ENCODE peak calls at places on chromosomes 3 and 15, in five cellular contexts. One of them, this sample, is unnamed.

GRCh38 chr15:80747317-80748053 is 31.7 kb upstream of the CEMIP start:
- DNase-seq in AG08396: no peak
- DNase-seq in cerebellar cortex: no peak
- DNase-seq in HTR-8/SVneo: no peak
- DNase-seq in caudate nucleus: no peak
- DNase-seq in this sample: no peak

GRCh38 chr3:38528457-38528856 is 32.3 kb downstream of the EXOG start:
- DNase-seq in AG08396: no peak
- DNase-seq in cerebellar cortex: no peak
- DNase-seq in HTR-8/SVneo: no peak
- DNase-seq in caudate nucleus: no peak
- DNase-seq in this sample: no peak

GRCh38 chr3:114308830-114309229 is 15.0 kb downstream of the TIGIT start:
- DNase-seq in AG08396: no peak
- DNase-seq in cerebellar cortex: no peak
- DNase-seq in HTR-8/SVneo: no peak
- DNase-seq in caudate nucleus: no peak
- DNase-seq in this sample: no peak

GRCh38 chr15:93929375-93930094 is 301.8 kb upstream of the MCTP2 start:
- DNase-seq in AG08396: peak; percentile 7
- DNase-seq in cerebellar cortex: no peak
- DNase-seq in HTR-8/SVneo: no peak
- DNase-seq in caudate nucleus: no peak
- DNase-seq in this sample: no peak

GRCh38 chr3:170506556-170506955 is 79.3 kb downstream of the SLC7A14 start:
- DNase-seq in AG08396: peak; percentile 42
- DNase-seq in cerebellar cortex: no peak
- DNase-seq in HTR-8/SVneo: no peak
- DNase-seq in caudate nucleus: no peak
- DNase-seq in this sample: peak; percentile 68

GRCh38 chr15:93033434-93034045 is 55.5 kb downstream of the RGMA start:
- DNase-seq in AG08396: no peak
- DNase-seq in cerebellar cortex: no peak
- DNase-seq in HTR-8/SVneo: no peak
- DNase-seq in caudate nucleus: no peak
- DNase-seq in this sample: no peak

GRCh38 chr3:140870351-140870750 is 71.3 kb upstream of the SLC25A36 start:
- DNase-seq in AG08396: no peak
- DNase-seq in cerebellar cortex: no peak
- DNase-seq in HTR-8/SVneo: no peak
- DNase-seq in caudate nucleus: no peak
- DNase-seq in this sample: no peak

GRCh38 chr3:194908432-194908966 is 222.8 kb downstream of the FAM43A start:
- DNase-seq in AG08396: no peak
- DNase-seq in cerebellar cortex: no peak
- DNase-seq in HTR-8/SVneo: no peak
- DNase-seq in caudate nucleus: no peak
- DNase-seq in this sample: no peak

GRCh38 chr3:177262396-177262795 is 65.1 kb upstream of the TBL1XR1 start:
- DNase-seq in AG08396: peak; percentile 22
- DNase-seq in cerebellar cortex: no peak
- DNase-seq in HTR-8/SVneo: peak; percentile 43
- DNase-seq in caudate nucleus: no peak
- DNase-seq in this sample: no peak

GRCh38 chr3:13378155-13378554 is 42.0 kb downstream of the NUP210 start:
- DNase-seq in AG08396: no peak
- DNase-seq in cerebellar cortex: no peak
- DNase-seq in HTR-8/SVneo: peak; percentile 25
- DNase-seq in caudate nucleus: no peak
- DNase-seq in this sample: no peak

GRCh38 chr3:184260571-184261269 is 633 bp downstream of the CAMK2N2 start:
- DNase-seq in AG08396: peak; percentile 30
- DNase-seq in cerebellar cortex: no peak
- DNase-seq in HTR-8/SVneo: no peak
- DNase-seq in caudate nucleus: no peak
- DNase-seq in this sample: no peak

This sample was measured in A549.